ENCODE peak calls at places on chromosomes 16 and 17, in nine cellular contexts. O is MG63; Y is posterior vena cava; A is heart right ventricle; F is RPMI8226; D is stimulated activated CD8-positive, alpha-beta memory T cell treated with anti-CD3 and anti-CD28 coated beads, Interleukin-15, amount 100 ng/mL, for 24 hours; N is CD8-positive, alpha-beta T cell; R is C1 segment of cervical spinal cord; L is stimulated activated CD4-positive, alpha-beta T cell treated with anti-CD3 and anti-CD28 coated beads, Interleukin-4, amount 100 ng/mL, for 1 hour. I is an unnamed sample.

GRCh38 chr16:86330906-86331305 is 179.4 kb upstream of the FOXF1 start:
- DNase-seq in O (no peak), Y (peak), A (no peak), F (no peak), D (no peak), N (no peak), R (no peak), L (no peak), I (no peak)

GRCh38 chr16:62036807-62037135 is 533 bp upstream of the CDH8 start:
- DNase-seq in O (no peak), Y (no peak), A (no peak), F (no peak), D (no peak), N (no peak), R (no peak), L (no peak), I (no peak)

GRCh38 chr16:50519602-50520001 is 28.6 kb upstream of the NKD1 start:
- DNase-seq in O (no peak), Y (no peak), A (no peak), F (no peak), D (no peak), N (no peak), R (no peak), L (no peak), I (no peak)

GRCh38 chr16:70800798-70801480 is at the start of gene VAC14:
- DNase-seq in O (peak), Y (peak), A (peak), F (peak), D (peak), N (peak), R (peak), L (peak), I (peak)

GRCh38 chr17:12859520-12859919 is 70.2 kb downstream of the ARHGAP44 start:
- DNase-seq in O (peak), Y (no peak), A (no peak), F (no peak), D (no peak), N (no peak), R (no peak), L (no peak), I (no peak)

GRCh38 chr16:70746040-70746707 is 54.8 kb downstream of the VAC14 start:
- DNase-seq in O (peak), Y (peak), A (no peak), F (no peak), D (no peak), N (no peak), R (no peak), L (no peak), I (peak)

GRCh38 chr16:51562896-51563295 is 411.8 kb upstream of the SALL1 start:
- DNase-seq in O (no peak), Y (no peak), A (no peak), F (no peak), D (no peak), N (no peak), R (no peak), L (no peak), I (no peak)

GRCh38 chr16:85309656-85310587 is 197.7 kb upstream of the CIBAR2 start:
- DNase-seq in O (no peak), Y (no peak), A (peak), F (peak), D (no peak), N (no peak), R (peak), L (no peak), I (peak)

GRCh38 chr17:69679839-69680238 is 265.3 kb downstream of the MAP2K6 start:
- DNase-seq in O (no peak), Y (no peak), A (no peak), F (no peak), D (no peak), N (no peak), R (no peak), L (no peak), I (no peak)

GRCh38 chr17:35523296-35523695 is 14.2 kb downstream of the SLFN12L start:
- DNase-seq in O (no peak), Y (no peak), A (no peak), F (no peak), D (no peak), N (no peak), R (no peak), L (no peak), I (no peak)

GRCh38 chr17:20203761-20204263 is 194.7 kb downstream of the SPECC1 start:
- DNase-seq in O (no peak), Y (no peak), A (no peak), F (no peak), D (no peak), N (no peak), R (no peak), L (no peak), I (no peak)

GRCh38 chr17:62865586-62865985 is 57.5 kb upstream of the MARCHF10 start:
- DNase-seq in O (no peak), Y (no peak), A (no peak), F (no peak), D (no peak), N (no peak), R (no peak), L (no peak), I (no peak)